ENCODE peak calls at places on chromosomes 3 and 15, in four cellular contexts. One of them, this sample, is unnamed.

GRCh38 chr15:39455502-39455991 is 125.3 kb upstream of the THBS1 start:
- DNase-seq in HL-60: no peak
- DNase-seq in K562: peak; percentile 69
- DNase-seq in GM12878: no peak
- DNase-seq in this sample: no peak

GRCh38 chr3:114336857-114337256 is 43.0 kb downstream of the TIGIT start:
- DNase-seq in HL-60: no peak
- DNase-seq in K562: no peak
- DNase-seq in GM12878: no peak
- DNase-seq in this sample: no peak

GRCh38 chr3:157868168-157868567 is 238.1 kb downstream of the SHOX2 start:
- DNase-seq in HL-60: no peak
- DNase-seq in K562: no peak
- DNase-seq in GM12878: no peak
- DNase-seq in this sample: no peak

GRCh38 chr3:169256027-169256426 is 407.5 kb downstream of the MECOM start:
- DNase-seq in HL-60: no peak
- DNase-seq in K562: no peak
- DNase-seq in GM12878: no peak
- DNase-seq in this sample: no peak

GRCh38 chr3:53806182-53807116 is 39.8 kb downstream of the CHDH start:
- DNase-seq in HL-60: no peak
- DNase-seq in K562: no peak
- DNase-seq in GM12878: peak; percentile 13
- DNase-seq in this sample: no peak

GRCh38 chr15:69902414-69903062 is 195.2 kb downstream of the TLE3 start:
- DNase-seq in HL-60: no peak
- DNase-seq in K562: no peak
- DNase-seq in GM12878: no peak
- DNase-seq in this sample: no peak

GRCh38 chr3:60424942-60425341 is 826.3 kb downstream of the FHIT start:
- DNase-seq in HL-60: no peak
- DNase-seq in K562: no peak
- DNase-seq in GM12878: no peak
- DNase-seq in this sample: no peak

GRCh38 chr3:171192176-171192854 is 165.8 kb upstream of the SLC2A2 start:
- DNase-seq in HL-60: no peak
- DNase-seq in K562: peak; percentile 81
- DNase-seq in GM12878: no peak
- DNase-seq in this sample: no peak

GRCh38 chr3:48899298-48899697 is 616 bp upstream of the SLC25A20 start:
- DNase-seq in HL-60: no peak
- DNase-seq in K562: no peak
- DNase-seq in GM12878: no peak
- DNase-seq in this sample: no peak

GRCh38 chr3:97993526-97993925 is 21.3 kb upstream of the RIOX2 start:
- DNase-seq in HL-60: no peak
- DNase-seq in K562: no peak
- DNase-seq in GM12878: no peak
- DNase-seq in this sample: no peak

GRCh38 chr3:129035360-129036233 is 25.0 kb upstream of the GP9 start:
- DNase-seq in HL-60: no peak
- DNase-seq in K562: no peak
- DNase-seq in GM12878: no peak
- DNase-seq in this sample: no peak

GRCh38 chr15:53209396-53210042 is 419.4 kb upstream of the ONECUT1 start:
- DNase-seq in HL-60: no peak
- DNase-seq in K562: no peak
- DNase-seq in GM12878: no peak
- DNase-seq in this sample: no peak

GRCh38 chr15:95141486-95141885 is 910.1 kb downstream of the MCTP2 start:
- DNase-seq in HL-60: no peak
- DNase-seq in K562: no peak
- DNase-seq in GM12878: no peak
- DNase-seq in this sample: no peak

GRCh38 chr3:186452517-186452916 is 90.5 kb upstream of the DGKG start:
- DNase-seq in HL-60: no peak
- DNase-seq in K562: no peak
- DNase-seq in GM12878: no peak
- DNase-seq in this sample: no peak

GRCh38 chr3:4820296-4821121 is 158.7 kb upstream of the BHLHE40 start:
- DNase-seq in HL-60: no peak
- DNase-seq in K562: no peak
- DNase-seq in GM12878: no peak
- DNase-seq in this sample: no peak

GRCh38 chr15:96029172-96029571 is 301.3 kb upstream of the NR2F2 start:
- DNase-seq in HL-60: no peak
- DNase-seq in K562: no peak
- DNase-seq in GM12878: no peak
- DNase-seq in this sample: no peak

DNA sequence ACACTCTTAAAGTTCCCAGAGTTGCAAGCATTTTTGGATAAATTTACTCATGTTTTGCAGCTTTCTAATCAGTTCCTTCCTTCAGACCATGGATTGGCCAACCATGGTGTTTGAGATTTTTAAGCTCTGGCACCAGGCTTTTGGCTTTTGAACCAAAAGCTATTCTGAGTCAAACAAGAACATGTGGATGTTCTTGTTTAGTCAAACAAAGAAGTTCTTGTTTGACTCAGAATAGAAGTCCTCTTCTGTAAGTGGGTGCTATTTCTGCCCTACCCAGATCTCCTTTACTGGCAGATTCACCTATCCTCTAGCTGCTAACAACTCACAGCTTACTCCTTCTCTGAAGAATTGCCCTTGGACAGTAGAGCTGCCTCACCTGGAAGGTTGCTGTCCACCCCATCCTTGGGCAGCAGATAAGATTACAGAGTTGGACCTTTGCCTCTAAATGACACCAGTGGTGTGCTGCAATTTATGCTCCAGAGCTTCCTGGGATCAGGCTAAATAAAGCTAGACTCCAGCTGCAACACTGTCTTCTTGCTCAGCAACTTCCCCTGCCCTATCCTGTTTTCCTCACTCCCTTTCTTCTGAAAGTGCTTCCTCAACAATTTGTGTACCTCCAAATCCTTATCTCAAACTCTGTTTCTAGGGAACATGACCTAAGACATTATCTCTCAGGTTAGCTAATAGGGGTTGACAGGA is 65.6 kb downstream of the COL6A6 start:
- DNase-seq in HL-60: no peak
- DNase-seq in K562: no peak
- DNase-seq in GM12878: no peak
- DNase-seq in this sample: peak; percentile 5
- TF ChIP-seq SPI1 in HL-60: no peak
- TF ChIP-seq SPI1 in K562: no peak
- TF ChIP-seq SPI1 in GM12878: no peak
- TF ChIP-seq SPI1 in this sample: no peak

GRCh38 chr3:194683431-194683830 is 2.3 kb upstream of the FAM43A start:
- DNase-seq in HL-60: no peak
- DNase-seq in K562: no peak
- DNase-seq in GM12878: no peak
- DNase-seq in this sample: no peak

GRCh38 chr3:194680888-194681615 is 4.6 kb upstream of the FAM43A start:
- DNase-seq in HL-60: no peak
- DNase-seq in K562: no peak
- DNase-seq in GM12878: no peak
- DNase-seq in this sample: no peak

GRCh38 chr3:194682651-194683310 is 2.9 kb upstream of the FAM43A start:
- DNase-seq in HL-60: peak; percentile 78
- DNase-seq in K562: peak; percentile 85
- DNase-seq in GM12878: no peak
- DNase-seq in this sample: no peak

GRCh38 chr3:194685050-194685722 is 497 bp upstream of the FAM43A start:
- DNase-seq in HL-60: no peak
- DNase-seq in K562: no peak
- DNase-seq in GM12878: no peak
- DNase-seq in this sample: no peak

GRCh38 chr3:194682189-194682588 is 3.5 kb upstream of the FAM43A start:
- DNase-seq in HL-60: no peak
- DNase-seq in K562: no peak
- DNase-seq in GM12878: no peak
- DNase-seq in this sample: no peak
- TF ChIP-seq SPI1 in HL-60: no peak
- TF ChIP-seq SPI1 in K562: no peak
- TF ChIP-seq SPI1 in GM12878: no peak
- TF ChIP-seq SPI1 in this sample: no peak

DNA sequence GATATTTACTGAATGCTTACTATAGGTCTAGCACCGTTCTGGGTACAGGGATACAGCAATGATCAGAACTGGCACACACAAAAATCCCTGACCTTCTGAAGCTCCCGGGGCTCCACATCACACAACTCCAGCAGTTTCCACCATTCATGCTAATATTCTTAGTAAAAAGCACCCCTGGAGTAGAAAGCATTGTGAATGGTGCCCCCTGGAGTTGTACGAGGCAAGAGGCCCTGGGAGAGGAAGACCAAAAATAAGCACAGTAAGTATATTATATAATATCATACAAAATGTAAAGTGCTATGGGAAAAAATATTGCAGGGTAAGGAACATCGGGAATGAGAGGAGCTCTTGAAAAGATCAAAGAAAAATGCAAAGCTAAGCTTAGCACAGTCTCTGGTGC is 790 bp upstream of the SRGAP3 start:
- DNase-seq in HL-60: no peak
- DNase-seq in K562: no peak
- DNase-seq in GM12878: no peak
- DNase-seq in this sample: no peak
- TF ChIP-seq SPI1 in HL-60: no peak
- TF ChIP-seq SPI1 in K562: no peak
- TF ChIP-seq SPI1 in GM12878: no peak
- TF ChIP-seq SPI1 in this sample: no peak

GRCh38 chr3:190697502-190697830 is 165.0 kb downstream of the GMNC start:
- DNase-seq in HL-60: no peak
- DNase-seq in K562: no peak
- DNase-seq in GM12878: no peak
- DNase-seq in this sample: no peak

GRCh38 chr3:190699784-190700183 is 162.7 kb downstream of the GMNC start:
- DNase-seq in HL-60: no peak
- DNase-seq in K562: no peak
- DNase-seq in GM12878: no peak
- DNase-seq in this sample: no peak

GRCh38 chr3:190695994-190696393 is 166.5 kb downstream of the GMNC start:
- DNase-seq in HL-60: no peak
- DNase-seq in K562: no peak
- DNase-seq in GM12878: no peak
- DNase-seq in this sample: no peak

GRCh38 chr3:190696777-190697501 is 165.6 kb downstream of the GMNC start:
- DNase-seq in HL-60: no peak
- DNase-seq in K562: no peak
- DNase-seq in GM12878: no peak
- DNase-seq in this sample: no peak

DNA sequence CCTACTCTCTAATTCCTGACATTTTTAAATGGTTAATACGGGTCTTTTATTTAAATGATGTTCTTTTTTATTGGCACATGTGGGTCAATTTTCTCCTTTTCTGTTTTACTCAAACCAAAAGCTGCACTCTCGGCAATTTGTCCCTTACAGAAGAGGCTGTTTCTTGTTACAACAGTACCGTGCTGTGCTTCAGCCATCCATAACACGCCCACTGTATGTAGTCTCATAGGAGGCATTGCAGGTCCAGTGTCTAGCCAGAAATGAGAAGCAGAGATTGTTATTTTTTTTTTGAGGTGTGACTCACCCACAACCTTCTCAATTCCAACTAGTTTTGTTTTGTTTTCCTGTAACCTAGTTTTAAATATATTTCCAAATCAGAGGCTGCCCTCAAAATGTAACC is 164.6 kb downstream of the GMNC start:
- DNase-seq in HL-60: no peak
- DNase-seq in K562: no peak
- DNase-seq in GM12878: no peak
- DNase-seq in this sample: no peak
- TF ChIP-seq SPI1 in HL-60: no peak
- TF ChIP-seq SPI1 in K562: no peak
- TF ChIP-seq SPI1 in GM12878: no peak
- TF ChIP-seq SPI1 in this sample: no peak

GRCh38 chr3:67380118-67380517 is 274.3 kb downstream of the SUCLG2 start:
- DNase-seq in HL-60: no peak
- DNase-seq in K562: no peak
- DNase-seq in GM12878: no peak
- DNase-seq in this sample: no peak

GRCh38 chr3:67384790-67385397 is 269.5 kb downstream of the SUCLG2 start:
- DNase-seq in HL-60: peak; percentile 6
- DNase-seq in K562: peak; percentile 37
- DNase-seq in GM12878: no peak
- DNase-seq in this sample: peak; percentile 16

GRCh38 chr3:67383379-67383778 is 271.0 kb downstream of the SUCLG2 start:
- DNase-seq in HL-60: no peak
- DNase-seq in K562: no peak
- DNase-seq in GM12878: no peak
- DNase-seq in this sample: no peak

GRCh38 chr3:67381667-67382272 is 272.6 kb downstream of the SUCLG2 start:
- DNase-seq in HL-60: no peak
- DNase-seq in K562: no peak
- DNase-seq in GM12878: no peak
- DNase-seq in this sample: no peak

DNA sequence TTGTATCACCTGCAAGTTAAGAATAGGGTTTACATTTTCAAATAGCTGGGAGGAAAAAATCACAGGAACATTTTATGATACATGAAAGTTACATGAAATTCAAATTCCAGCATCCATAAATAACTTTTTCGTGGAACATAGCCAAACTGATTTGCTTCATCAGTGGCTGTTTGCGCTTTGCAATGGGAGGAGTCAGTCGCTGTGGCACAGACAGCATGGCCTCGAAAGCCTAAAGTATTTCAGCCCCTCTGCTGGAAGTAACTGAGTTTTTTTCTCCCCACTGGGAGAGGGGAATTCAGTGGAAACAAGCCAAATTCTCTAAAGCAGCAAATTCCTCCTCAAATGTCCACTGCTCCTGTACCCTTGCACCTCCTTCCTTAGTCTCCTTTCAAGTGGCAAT is 271.9 kb downstream of the SUCLG2 start:
- DNase-seq in HL-60: no peak
- DNase-seq in K562: no peak
- DNase-seq in GM12878: no peak
- DNase-seq in this sample: no peak
- TF ChIP-seq SPI1 in HL-60: no peak
- TF ChIP-seq SPI1 in K562: no peak
- TF ChIP-seq SPI1 in GM12878: no peak
- TF ChIP-seq SPI1 in this sample: no peak